ENCODE peak calls at places on chromosomes 2 and 18, in nine cellular contexts. F is CD8-positive, alpha-beta memory T cell; K is kidney; C is IMR-90; J is colonic mucosa; W is GM23338; E is heart right ventricle; G is neural progenitor cell; X is prostate gland. P is an unnamed sample. For H3K4me1 and H3K36me3, the result is how much of the 10 kb centered on the place peaks cover.

GRCh38 chr2:85799215-85799956 is 45.6 kb downstream of the ATOH8 start:
- DNase-seq in X (no peak), K (peak), W (no peak), F (no peak), C (no peak), J (no peak), G (no peak), E (peak), P (no peak)

GRCh38 chr2:9004338-9005204 is 1.1 kb upstream of the MBOAT2 start:
- DNase-seq in X (no peak), E (no peak), F (no peak), J (no peak), K (no peak), G (no peak), W (no peak), C (peak), P (no peak)

GRCh38 chr2:236988690-236989639 is 96.7 kb upstream of the COPS8 start:
- DNase-seq in F (no peak), K (no peak), E (peak), G (peak), X (no peak), W (no peak), C (no peak), J (no peak), P (peak)

GRCh38 chr2:199136681-199137080 is 321.1 kb downstream of the SATB2 start:
- DNase-seq in X (no peak), F (no peak), G (no peak), W (no peak), E (no peak), J (peak), K (peak), C (peak), P (no peak)

GRCh38 chr2:149568138-149568537 is 19.4 kb downstream of the MMADHC start:
- DNase-seq in K (no peak), J (no peak), W (no peak), F (no peak), G (no peak), X (no peak), E (no peak), C (no peak), P (no peak)

GRCh38 chr2:44615950-44616518 is 254.3 kb downstream of the CAMKMT start:
- DNase-seq in W (peak), J (no peak), G (peak), E (no peak), X (no peak), F (no peak), K (no peak), C (no peak), P (no peak)

GRCh38 chr2:188610050-188610444 is 318.4 kb downstream of the GULP1 start:
- DNase-seq in J (no peak), G (no peak), K (no peak), C (no peak), E (no peak), W (no peak), X (no peak), F (no peak), P (no peak)

GRCh38 chr2:109531896-109532727 is 81.7 kb downstream of the SEPTIN10 start:
- DNase-seq in K (no peak), F (no peak), E (no peak), X (no peak), W (no peak), C (no peak), G (no peak), J (no peak), P (no peak)

GRCh38 chr2:20698916-20699613 is 32.1 kb downstream of the GDF7 start:
- DNase-seq in E (no peak), J (no peak), W (no peak), G (no peak), K (no peak), F (no peak), X (no peak), C (no peak), P (no peak)

GRCh38 chr2:165435611-165436010 is 33.9 kb upstream of the CSRNP3 start:
- DNase-seq in J (no peak), W (peak), E (no peak), X (no peak), G (peak), C (no peak), F (no peak), K (no peak), P (no peak)

GRCh38 chr18:44133483-44133882 is 547.2 kb upstream of the SETBP1 start:
- DNase-seq in K (no peak), F (no peak), J (no peak), C (no peak), G (no peak), W (no peak), X (no peak), E (no peak), P (no peak)

GRCh38 chr2:88813612-88814011 is 122.1 kb downstream of the RPIA start:
- DNase-seq in E (no peak), F (no peak), W (peak), X (no peak), C (no peak), G (no peak), J (no peak), K (no peak), P (no peak)

GRCh38 chr2:98459776-98460175 is 15.1 kb downstream of the INPP4A start:
- DNase-seq in E (no peak), J (no peak), X (no peak), C (peak), G (no peak), K (no peak), F (no peak), W (no peak), P (no peak)

GRCh38 chr2:233928594-233929351 is 11.6 kb downstream of the TRPM8 start:
- DNase-seq in J (peak), F (no peak), G (peak), C (peak), X (no peak), W (peak), E (no peak), K (no peak), P (no peak)

GRCh38 chr18:27785815-27786537 is 391.0 kb downstream of the CDH2 start:
- DNase-seq in J (no peak), G (no peak), X (no peak), K (no peak), E (no peak), F (no peak), C (no peak), W (peak), P (no peak)

GRCh38 chr2:222753251-222753824 is 81.9 kb downstream of the MOGAT1 start:
- DNase-seq in G (peak), J (no peak), K (no peak), E (peak), W (no peak), C (peak), X (peak), F (no peak), P (no peak)

GRCh38 chr2:216799873-216800421 is 59.9 kb downstream of the TNP1 start:
- DNase-seq in J (peak), C (peak), G (no peak), X (no peak), F (no peak), W (no peak), E (no peak), K (no peak), P (no peak)

GRCh38 chr2:109031481-109032228 is 42.6 kb upstream of the EDAR start:
- DNase-seq in F (peak), X (peak), E (peak), G (peak), K (peak), W (peak), J (peak), C (peak), P (peak)

GRCh38 chr18:35193313-35193712 is 47.5 kb upstream of the ZNF397 start:
- DNase-seq in G (no peak), C (no peak), J (no peak), X (no peak), F (no peak), E (no peak), K (no peak), W (no peak), P (no peak)

GRCh38 chr18:267380-267687 is 513 bp downstream of the THOC1 start:
- DNase-seq in E (no peak), F (no peak), X (peak), C (no peak), K (no peak), W (peak), G (no peak), J (no peak), P (peak)

GRCh38 chr2:9145109-9145751 is 61.4 kb upstream of the ASAP2 start:
- DNase-seq in K (peak), C (peak), X (no peak), W (no peak), J (no peak), G (no peak), F (no peak), E (no peak), P (no peak)

GRCh38 chr2:109352066-109352897 is 223.3 kb downstream of the SH3RF3 start:
- DNase-seq in K (no peak), G (no peak), E (no peak), F (no peak), X (no peak), W (no peak), C (no peak), J (peak), P (no peak)

GRCh38 chr2:41886757-41887156 is 161.1 kb upstream of the PKDCC start:
- DNase-seq in J (no peak), K (no peak), G (no peak), W (no peak), C (peak), E (no peak), F (no peak), X (no peak), P (no peak)

GRCh38 chr2:181371782-181372292 is 85.3 kb upstream of the ITGA4 start:
- DNase-seq in X (no peak), W (no peak), E (no peak), F (no peak), C (peak), J (no peak), G (no peak), K (no peak), P (no peak)

GRCh38 chr2:65800998-65801397 is 368.6 kb upstream of the SPRED2 start:
- DNase-seq in W (peak), C (peak), J (peak), X (no peak), G (peak), E (no peak), F (no peak), K (no peak), P (no peak)

GRCh38 chr2:20235655-20236302 is 10.8 kb upstream of the SDC1 start:
- DNase-seq in E (no peak), G (no peak), J (peak), X (no peak), F (no peak), K (peak), W (no peak), C (no peak), P (no peak)

GRCh38 chr2:144519934-144520717 is at the start of gene ZEB2:
- DNase-seq in X (no peak), E (peak), W (peak), F (peak), J (peak), K (peak), C (peak), G (peak), P (peak)

GRCh38 chr2:152407204-152407721 is 72.3 kb downstream of the FMNL2 start:
- DNase-seq in K (peak), E (peak), C (peak), G (peak), J (peak), F (no peak), W (peak), X (peak), P (no peak)

GRCh38 chr2:101714098-101714497 is 16.6 kb downstream of the MAP4K4 start:
- DNase-seq in F (no peak), X (no peak), W (no peak), J (no peak), K (no peak), G (no peak), E (no peak), C (no peak), P (no peak)

GRCh38 chr18:28108254-28108653 is 68.7 kb downstream of the CDH2 start:
- DNase-seq in K (no peak), G (no peak), E (no peak), W (no peak), J (no peak), C (no peak), X (no peak), F (no peak), P (no peak)

GRCh38 chr18:12007063-12007462 is 25.8 kb downstream of the IMPA2 start:
- DNase-seq in G (no peak), E (no peak), W (no peak), X (no peak), F (no peak), C (no peak), K (peak), J (no peak), P (no peak)

GRCh38 chr2:159000072-159000471 is 31.6 kb downstream of the TANC1 start:
- DNase-seq in F (no peak), G (no peak), W (no peak), X (no peak), J (no peak), E (no peak), C (no peak), K (no peak), P (no peak)

GRCh38 chr2:239832995-239833727 is 192.0 kb downstream of the NDUFA10 start:
- DNase-seq in W (no peak), J (peak), F (no peak), G (no peak), K (peak), C (no peak), X (peak), E (no peak), P (no peak)

GRCh38 chr2:192498747-192499146 is 304.0 kb upstream of the TMEFF2 start:
- DNase-seq in J (no peak), X (no peak), F (no peak), K (no peak), E (no peak), W (peak), G (peak), C (no peak), P (no peak)

GRCh38 chr2:106062627-106063026 is 131.5 kb downstream of the UXS1 start:
- DNase-seq in W (no peak), G (no peak), J (no peak), E (peak), C (no peak), X (no peak), F (no peak), K (no peak), P (no peak)
- H3K27ac ChIP-seq in W (no peak), G (no peak), J (no peak), E (no peak), C (no peak), X (no peak), F (no peak), K (no peak), P (no peak)

GRCh38 chr2:96250188-96250587 is 15.6 kb downstream of the TMEM127 start:
- DNase-seq in C (no peak), E (no peak), J (no peak), G (no peak), X (no peak), F (no peak), W (no peak), K (peak), P (no peak)
- H3K4me1 ChIP-seq in C (under half), E (half or more), J (under half), G (under half), X (under half), F (under half), W (under half), K (under half), P (under half)

DNA sequence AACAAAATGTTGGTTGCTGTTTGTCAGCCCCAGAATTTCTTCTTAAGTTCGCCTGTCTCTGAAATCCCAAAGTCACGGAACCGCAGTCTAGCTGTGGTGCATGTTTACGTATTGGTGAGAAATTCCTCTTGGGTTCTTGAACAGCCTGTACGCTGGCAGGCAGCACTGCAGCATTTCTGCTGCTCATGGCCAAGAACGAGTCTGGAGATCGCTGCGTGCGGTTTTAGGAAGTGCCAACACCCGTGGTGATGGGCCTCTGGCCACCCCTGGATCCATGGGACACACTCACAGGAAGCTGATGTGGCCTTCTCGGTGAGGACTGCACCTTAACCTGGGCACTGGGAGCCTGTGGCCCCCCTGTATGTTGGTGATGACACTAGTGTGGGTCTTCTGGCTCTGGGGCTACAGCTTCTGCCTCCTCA is 23.7 kb downstream of the ASB1 start:
- DNase-seq in W (no peak), C (no peak), F (no peak), X (no peak), K (no peak), J (no peak), E (peak), G (no peak), P (no peak)
- H3K36me3 ChIP-seq in W (under half), C (half or more), F (under half), X (under half), K (under half), J (under half), E (half or more), G (under half), P (half or more)

GRCh38 chr2:16101196-16101595 is 160.8 kb downstream of the MYCN start:
- DNase-seq in G (no peak), J (no peak), X (no peak), E (no peak), F (no peak), W (no peak), K (no peak), C (no peak), P (no peak)
- H3K27ac ChIP-seq in G (no peak), J (no peak), X (no peak), E (no peak), F (no peak), W (no peak), K (no peak), C (no peak), P (no peak)

GRCh38 chr2:218286570-218287459 is 5.5 kb downstream of the TMBIM1 start:
- DNase-seq in X (peak), G (peak), J (peak), W (peak), K (peak), F (peak), E (peak), C (peak), P (peak)

GRCh38 chr2:218285604-218286003 is 6.7 kb downstream of the TMBIM1 start:
- DNase-seq in W (no peak), J (no peak), C (peak), F (peak), G (no peak), E (peak), X (peak), K (no peak), P (peak)

GRCh38 chr2:218281449-218281848 is 10.9 kb downstream of the TMBIM1 start:
- DNase-seq in K (no peak), C (no peak), X (no peak), F (no peak), W (no peak), E (no peak), J (no peak), G (no peak), P (no peak)

GRCh38 chr2:218282173-218282991 is 9.9 kb downstream of the TMBIM1 start:
- DNase-seq in X (peak), E (peak), G (no peak), J (no peak), F (no peak), C (peak), K (peak), W (peak), P (peak)

GRCh38 chr2:218284106-218284811 is 8.0 kb downstream of the TMBIM1 start:
- DNase-seq in G (no peak), W (no peak), E (no peak), F (peak), J (no peak), K (no peak), C (peak), X (no peak), P (no peak)
- H3K4me1 ChIP-seq in G (under half), W (under half), E (half or more), F (half or more), J (under half), K (half or more), C (under half), X (half or more), P (half or more)